ENCODE peak calls at places on chromosomes 6 and 20, in eight cellular contexts. R, O, S, A, H, L, Q and N are unnamed samples.
A peak's percentile ranks its signal among the peaks of the same experiment; 100 is the strongest.

GRCh38 chr6:130944486-130944885 is 117.3 kb downstream of the SMLR1 start:
- DNase-seq in R (no peak), O (no peak), S (no peak), A (no peak), H (no peak), L (no peak), Q (no peak), N (no peak)

GRCh38 chr6:158686791-158687381 is 37.0 kb downstream of the SYTL3 start:
- DNase-seq in R (no peak), O (no peak), S (no peak), A (no peak), H (no peak), L (no peak), Q (no peak), N (no peak)

GRCh38 chr6:121951918-121952379 is 447.5 kb upstream of the HSF2 start:
- DNase-seq in R (peak; percentile 71), O (no peak), S (peak; percentile 96), A (peak; percentile 83), H (no peak), L (peak; percentile 44), Q (peak; percentile 51), N (peak; percentile 41)

GRCh38 chr20:1381753-1382591 is 10.9 kb downstream of the FKBP1A start:
- DNase-seq in R (no peak), O (peak; percentile 64), S (no peak), A (no peak), H (no peak), L (no peak), Q (no peak), N (no peak)

GRCh38 chr6:7589221-7589620 is 777 bp upstream of the SNRNP48 start:
- DNase-seq in R (no peak), O (no peak), S (no peak), A (no peak), H (no peak), L (no peak), Q (no peak), N (no peak)

GRCh38 chr6:3330199-3330598 is 71.5 kb downstream of the PSMG4 start:
- DNase-seq in R (no peak), O (no peak), S (no peak), A (no peak), H (no peak), L (no peak), Q (no peak), N (no peak)

GRCh38 chr20:53216856-53217576 is 244.9 kb downstream of the TSHZ2 start:
- DNase-seq in R (peak; percentile 30), O (peak; percentile 74), S (peak; percentile 35), A (peak; percentile 1), H (peak; percentile 59), L (peak; percentile 2), Q (no peak), N (no peak)

GRCh38 chr20:46746972-46747371 is 37.5 kb downstream of the SLC2A10 start:
- DNase-seq in R (no peak), O (no peak), S (peak; percentile 30), A (peak; percentile 74), H (no peak), L (no peak), Q (no peak), N (no peak)

GRCh38 chr6:43243649-43244321 is 504 bp downstream of the TTBK1 start:
- DNase-seq in R (no peak), O (peak; percentile 33), S (no peak), A (no peak), H (no peak), L (no peak), Q (no peak), N (no peak)

GRCh38 chr20:25278636-25279361 is 30.9 kb downstream of the PYGB start:
- DNase-seq in R (no peak), O (peak; percentile 49), S (no peak), A (no peak), H (no peak), L (no peak), Q (no peak), N (no peak)

GRCh38 chr6:90083891-90084290 is 189.6 kb downstream of the GJA10 start:
- DNase-seq in R (no peak), O (no peak), S (no peak), A (no peak), H (no peak), L (no peak), Q (no peak), N (no peak)

GRCh38 chr20:20741067-20742045 is 28.9 kb upstream of the RALGAPA2 start:
- DNase-seq in R (no peak), O (no peak), S (no peak), A (no peak), H (no peak), L (no peak), Q (no peak), N (no peak)

GRCh38 chr6:100176951-100177710 is 183.1 kb upstream of the MCHR2 start:
- DNase-seq in R (no peak), O (no peak), S (peak; percentile 57), A (peak; percentile 20), H (no peak), L (no peak), Q (no peak), N (no peak)

GRCh38 chr20:64162239-64162621 is 2.0 kb upstream of the MYT1 start:
- DNase-seq in R (no peak), O (no peak), S (no peak), A (no peak), H (no peak), L (no peak), Q (no peak), N (no peak)

GRCh38 chr6:134482585-134483346 is 164.9 kb upstream of the SGK1 start:
- DNase-seq in R (peak; percentile 38), O (no peak), S (no peak), A (peak; percentile 30), H (no peak), L (no peak), Q (no peak), N (no peak)

GRCh38 chr6:87791982-87792381 is 89.9 kb upstream of the AKIRIN2 start:
- DNase-seq in R (no peak), O (no peak), S (no peak), A (no peak), H (no peak), L (no peak), Q (no peak), N (no peak)

GRCh38 chr20:48626226-48626937 is 201.4 kb downstream of the PREX1 start:
- DNase-seq in R (peak; percentile 17), O (peak; percentile 49), S (no peak), A (no peak), H (no peak), L (no peak), Q (no peak), N (no peak)

GRCh38 chr6:28880894-28881780 is 42.6 kb downstream of the TRIM27 start:
- DNase-seq in R (peak; percentile 82), O (peak; percentile 60), S (peak; percentile 82), A (peak; percentile 88), H (no peak), L (peak; percentile 48), Q (no peak), N (peak; percentile 61)

GRCh38 chr6:166955865-166956443 is 396 bp downstream of the RNASET2 start:
- DNase-seq in R (peak; percentile 28), O (peak; percentile 62), S (peak; percentile 40), A (peak; percentile 62), H (no peak), L (no peak), Q (no peak), N (no peak)

GRCh38 chr20:19713851-19714716 is 44.0 kb upstream of the RIN2 start:
- DNase-seq in R (no peak), O (no peak), S (no peak), A (no peak), H (no peak), L (no peak), Q (no peak), N (no peak)

GRCh38 chr6:87065117-87065516 is 29.8 kb downstream of the CGA start:
- DNase-seq in R (no peak), O (no peak), S (no peak), A (no peak), H (no peak), L (no peak), Q (no peak), N (no peak)

GRCh38 chr20:23255106-23255505 is 95.5 kb upstream of the NXT1 start:
- DNase-seq in R (no peak), O (no peak), S (no peak), A (no peak), H (no peak), L (no peak), Q (no peak), N (no peak)

GRCh38 chr6:43579171-43579570 is 3.2 kb downstream of the POLH start:
- DNase-seq in R (peak; percentile 44), O (no peak), S (peak; percentile 41), A (peak; percentile 10), H (no peak), L (no peak), Q (no peak), N (no peak)

GRCh38 chr6:16097382-16098171 is 31.3 kb upstream of the MYLIP start:
- DNase-seq in R (no peak), O (no peak), S (no peak), A (no peak), H (no peak), L (no peak), Q (no peak), N (no peak)

GRCh38 chr6:136600818-136601217 is 50.6 kb upstream of the MAP7 start:
- DNase-seq in R (no peak), O (no peak), S (no peak), A (peak; percentile 50), H (no peak), L (no peak), Q (no peak), N (no peak)

GRCh38 chr6:67131827-67132226 is 1424.8 kb upstream of the EYS start:
- DNase-seq in R (peak; percentile 15), O (no peak), S (peak; percentile 85), A (peak; percentile 28), H (no peak), L (no peak), Q (no peak), N (peak; percentile 21)

GRCh38 chr20:25984933-25985332 is 288.3 kb upstream of the ZNF337 start:
- DNase-seq in R (peak; percentile 65), O (peak; percentile 69), S (no peak), A (peak; percentile 51), H (peak; percentile 14), L (peak; percentile 16), Q (no peak), N (peak; percentile 22)

GRCh38 chr20:19327401-19327800 is 115.0 kb downstream of the SLC24A3 start:
- DNase-seq in R (no peak), O (no peak), S (peak; percentile 40), A (no peak), H (no peak), L (no peak), Q (no peak), N (no peak)